ENCODE peak calls at places on chromosomes 3 and 15, in nine cellular contexts. G is SW480; X is CD8-positive, alpha-beta memory T cell; H is memory B cell; C is ELF-1; Y is T-helper 17 cell; B is HFFc6; I is activated T-cell treated with anti-CD3 and anti-CD28 coated beads for 1 hour; Z is stimulated activated naive CD8-positive, alpha-beta T cell treated with anti-CD3 and anti-CD28 coated beads, Interleukin-15, amount 100 ng/mL, for 72 hours. S is an unnamed sample.

GRCh38 chr15:70726753-70727152 is 36.6 kb downstream of the UACA start:
- DNase-seq in X (no peak), G (no peak), Z (no peak), I (no peak), B (no peak), C (no peak), H (no peak), Y (no peak), S (peak; percentile 31)

GRCh38 chr3:55947406-55947805 is 460.3 kb upstream of the WNT5A start:
- DNase-seq in B (no peak), X (no peak), C (no peak), Y (no peak), H (no peak), Z (no peak), G (no peak), I (no peak), S (no peak)

GRCh38 chr3:37700849-37701248 is 160.8 kb upstream of the CTDSPL start:
- DNase-seq in G (no peak), X (no peak), B (no peak), H (no peak), I (no peak), C (no peak), Z (no peak), Y (no peak), S (no peak)

GRCh38 chr3:107436029-107436428 is 58.8 kb downstream of the CCDC54 start:
- DNase-seq in Y (no peak), Z (no peak), X (no peak), B (no peak), H (no peak), I (no peak), G (no peak), C (no peak), S (no peak)

GRCh38 chr15:44193651-44194396 is 1.2 kb downstream of the FRMD5 start:
- DNase-seq in Y (no peak), X (no peak), I (no peak), H (peak; percentile 12), G (peak; percentile 37), B (peak; percentile 10), C (peak; percentile 50), Z (no peak), S (peak; percentile 43)

GRCh38 chr15:86394866-86395265 is 315.2 kb downstream of the AGBL1 start:
- DNase-seq in C (no peak), Z (no peak), H (no peak), X (no peak), Y (no peak), I (no peak), G (no peak), B (no peak), S (no peak)

GRCh38 chr3:99659032-99659431 is 20.6 kb downstream of the COL8A1 start:
- DNase-seq in H (no peak), G (peak; percentile 44), B (peak; percentile 95), Y (no peak), Z (no peak), X (no peak), I (no peak), C (no peak), S (peak; percentile 89)

GRCh38 chr15:77148191-77148590 is 77.3 kb upstream of the TSPAN3 start:
- DNase-seq in I (no peak), G (no peak), Y (no peak), C (no peak), B (no peak), X (no peak), Z (no peak), H (no peak), S (no peak)

GRCh38 chr3:29240248-29240647 is 40.6 kb upstream of the RBMS3 start:
- DNase-seq in B (peak; percentile 35), I (no peak), X (no peak), G (no peak), Z (no peak), Y (no peak), H (no peak), C (no peak), S (peak; percentile 29)

GRCh38 chr3:127688416-127689265 is 15.9 kb downstream of the ABTB1 start:
- DNase-seq in B (no peak), Z (no peak), G (no peak), I (no peak), Y (no peak), C (peak; percentile 37), X (no peak), H (no peak), S (no peak)

GRCh38 chr3:148727242-148727641 is 29.5 kb downstream of the AGTR1 start:
- DNase-seq in G (peak; percentile 41), Y (no peak), C (peak; percentile 61), X (no peak), H (no peak), Z (no peak), I (no peak), B (no peak), S (peak; percentile 46)

GRCh38 chr3:38334656-38335055 is 11.9 kb upstream of the XYLB start:
- DNase-seq in Y (no peak), I (no peak), Z (no peak), G (no peak), C (no peak), X (no peak), H (no peak), B (peak; percentile 73), S (peak; percentile 88)

GRCh38 chr3:46731795-46732194 is 14.1 kb upstream of the PRSS50 start:
- DNase-seq in G (no peak), C (no peak), X (no peak), Y (no peak), H (no peak), Z (no peak), B (no peak), I (no peak), S (no peak)

GRCh38 chr3:191303596-191303995 is 25.6 kb upstream of the CCDC50 start:
- DNase-seq in I (no peak), Z (no peak), B (no peak), X (no peak), Y (no peak), C (no peak), G (no peak), H (no peak), S (no peak)

GRCh38 chr3:111392911-111393351 is 149.1 kb upstream of the CD96 start:
- DNase-seq in C (no peak), B (no peak), H (no peak), I (no peak), X (peak; percentile 70), G (no peak), Z (peak; percentile 1), Y (peak; percentile 6), S (no peak)

GRCh38 chr3:141111364-141112150 is 60.4 kb downstream of the SPSB4 start:
- DNase-seq in I (no peak), C (no peak), Y (no peak), X (no peak), B (no peak), H (no peak), Z (no peak), G (no peak), S (no peak)

GRCh38 chr3:184002469-184002868 is 15.2 kb downstream of the ABCC5 start:
- DNase-seq in G (no peak), Y (no peak), B (no peak), I (no peak), H (no peak), X (no peak), Z (no peak), C (no peak), S (no peak)

GRCh38 chr3:13178107-13178506 is 104.9 kb upstream of the IQSEC1 start:
- DNase-seq in H (no peak), G (no peak), X (no peak), Z (no peak), I (no peak), C (no peak), Y (no peak), B (no peak), S (no peak)

GRCh38 chr3:182485306-182485705 is 308.0 kb upstream of the ATP11B start:
- DNase-seq in Y (no peak), I (no peak), Z (no peak), B (no peak), G (no peak), C (no peak), X (no peak), H (no peak), S (no peak)

GRCh38 chr15:75947117-75947516 is 43.4 kb downstream of the FBXO22 start:
- DNase-seq in C (no peak), H (no peak), Z (no peak), X (no peak), B (peak; percentile 85), I (no peak), G (no peak), Y (no peak), S (peak; percentile 58)

GRCh38 chr3:51706021-51706485 is 815 bp upstream of the GRM2 start:
- DNase-seq in G (no peak), Z (no peak), I (no peak), Y (peak; percentile 1), C (no peak), B (no peak), H (no peak), X (no peak), S (no peak)

GRCh38 chr3:193095366-193095765 is 145.7 kb upstream of the PLAAT1 start:
- DNase-seq in B (peak; percentile 8), X (no peak), H (no peak), G (no peak), Z (no peak), C (no peak), I (no peak), Y (no peak), S (no peak)

GRCh38 chr3:59426851-59427565 is 377.2 kb upstream of the CFAP20DC start:
- DNase-seq in Z (no peak), C (no peak), X (no peak), B (no peak), I (no peak), Y (no peak), H (no peak), G (no peak), S (peak; percentile 72)

GRCh38 chr3:10933958-10934481 is 58.5 kb upstream of the SLC6A1 start:
- DNase-seq in I (no peak), H (no peak), X (no peak), G (peak; percentile 2), Z (no peak), B (peak; percentile 53), C (no peak), Y (no peak), S (peak; percentile 67)

S was measured in AG20443.